ENCODE peak calls at places on chromosomes 11 and 22, in nine cellular contexts. S is HS-27A, D is cerebellar nuclear complex, J is OCI-LY7, Z is MCF 10A, H is head of caudate nucleus, L is NCI-H1694 treated with DMSO at 0.1 percent for 48 hours, V is NCI-H345, M is upper lobe of right lung. K is an unnamed sample.

GRCh38 chr22:44182591-44183588 is 2.2 kb downstream of the PARVG start:
- DNase-seq in H (peak), J (peak), D (no peak), Z (no peak), S (no peak), L (no peak), M (peak), V (no peak), K (no peak)

GRCh38 chr11:71518506-71519471 is 8.3 kb upstream of the KRTAP5-7 start:
- DNase-seq in D (no peak), M (peak), V (no peak), L (no peak), J (no peak), S (no peak), Z (no peak), H (no peak), K (no peak)

GRCh38 chr11:587978-588380 is 11.7 kb downstream of the PHRF1 start:
- DNase-seq in S (no peak), Z (peak), H (peak), V (no peak), J (no peak), L (no peak), M (peak), D (no peak), K (no peak)

GRCh38 chr11:3840870-3841425 is at the start of gene RHOG:
- DNase-seq in Z (peak), M (peak), H (peak), L (no peak), V (peak), S (peak), D (no peak), J (peak), K (peak)

GRCh38 chr11:45755281-45755859 is 49.6 kb upstream of the SLC35C1 start:
- DNase-seq in D (no peak), Z (no peak), J (no peak), M (no peak), V (no peak), H (no peak), L (no peak), S (no peak), K (no peak)

GRCh38 chr11:78606667-78607066 is 32.0 kb upstream of the NARS2 start:
- DNase-seq in H (no peak), S (no peak), L (no peak), M (no peak), D (no peak), J (no peak), V (no peak), Z (no peak), K (peak)

GRCh38 chr11:76368497-76368896 is 12.4 kb downstream of the THAP12 start:
- DNase-seq in S (no peak), H (no peak), V (no peak), L (no peak), D (no peak), J (no peak), Z (no peak), M (no peak), K (no peak)

GRCh38 chr11:1146311-1146864 is 11.4 kb upstream of the MUC5AC start:
- DNase-seq in H (no peak), Z (no peak), S (no peak), L (no peak), D (no peak), V (no peak), J (no peak), M (peak), K (no peak)

GRCh38 chr11:127890026-127890611 is 697.2 kb downstream of the ETS1 start:
- DNase-seq in L (no peak), V (no peak), J (no peak), S (peak), M (no peak), Z (peak), D (no peak), H (peak), K (peak)

GRCh38 chr11:129313588-129314288 is 61.9 kb upstream of the BARX2 start:
- DNase-seq in V (no peak), Z (no peak), M (no peak), J (no peak), D (no peak), L (no peak), S (no peak), H (no peak), K (no peak)

GRCh38 chr11:118938491-118939411 is 13.0 kb upstream of the BCL9L start:
- DNase-seq in Z (peak), J (no peak), D (no peak), S (no peak), H (no peak), M (peak), L (no peak), V (no peak), K (peak)

GRCh38 chr11:45527898-45528297 is 137.5 kb downstream of the CHST1 start:
- DNase-seq in Z (peak), S (no peak), H (peak), V (no peak), D (no peak), J (no peak), M (no peak), L (no peak), K (peak)

GRCh38 chr11:59053387-59053786 is 32.7 kb upstream of the GLYATL1B start:
- DNase-seq in H (peak), S (peak), J (peak), Z (peak), L (no peak), M (peak), V (peak), D (no peak), K (peak)

GRCh38 chr11:118645066-118645715 is 34.3 kb downstream of the TREH start:
- DNase-seq in Z (no peak), S (no peak), L (no peak), J (no peak), M (no peak), H (no peak), D (peak), V (no peak), K (no peak)

GRCh38 chr11:129636926-129637325 is 178.7 kb upstream of the TMEM45B start:
- DNase-seq in L (no peak), J (no peak), D (no peak), Z (peak), S (no peak), M (no peak), H (no peak), V (no peak), K (peak)

GRCh38 chr11:12282676-12283075 is 94.7 kb upstream of the PARVA start:
- DNase-seq in H (no peak), S (no peak), Z (no peak), M (no peak), V (no peak), L (no peak), D (no peak), J (no peak), K (peak)

GRCh38 chr11:75577198-75577597 is 15.1 kb downstream of the SERPINH1 start:
- DNase-seq in L (no peak), V (peak), D (no peak), J (peak), M (peak), H (peak), S (no peak), Z (peak), K (no peak)

GRCh38 chr11:134276396-134277175 is 407 bp downstream of the GLB1L3 start:
- DNase-seq in S (no peak), J (no peak), M (no peak), L (no peak), H (peak), Z (no peak), V (no peak), D (no peak), K (no peak)

GRCh38 chr22:30887418-30887817 is 81.2 kb downstream of the MORC2 start:
- DNase-seq in H (peak), D (no peak), L (no peak), Z (no peak), M (peak), J (no peak), V (no peak), S (no peak), K (no peak)

GRCh38 chr22:32622004-32622761 is 147.6 kb downstream of the FBXO7 start:
- DNase-seq in H (no peak), V (no peak), Z (no peak), L (no peak), S (peak), D (no peak), M (no peak), J (no peak), K (no peak)

GRCh38 chr11:15815246-15816209 is 540.8 kb downstream of the SOX6 start:
- DNase-seq in L (no peak), S (no peak), D (no peak), V (no peak), H (no peak), M (no peak), Z (peak), J (no peak), K (peak)

GRCh38 chr11:84691830-84692229 is 935.3 kb downstream of the DLG2 start:
- DNase-seq in D (no peak), H (peak), J (no peak), M (no peak), V (no peak), Z (no peak), L (no peak), S (no peak), K (no peak)

GRCh38 chr11:118634435-118635236 is 27.2 kb downstream of the PHLDB1 start:
- DNase-seq in L (no peak), S (no peak), D (peak), V (no peak), H (peak), J (no peak), M (peak), Z (peak), K (peak)

GRCh38 chr22:19663821-19664325 is 50.4 kb upstream of the SEPTIN5 start:
- DNase-seq in V (peak), S (no peak), L (peak), H (no peak), D (no peak), J (no peak), Z (no peak), M (no peak), K (no peak)

GRCh38 chr11:12086271-12087074 is 23.9 kb upstream of the MICAL2 start:
- DNase-seq in S (peak), J (no peak), V (no peak), M (peak), Z (peak), L (no peak), H (no peak), D (peak), K (peak)

GRCh38 chr22:34057726-34058125 is 137.4 kb upstream of the LARGE1 start:
- DNase-seq in H (no peak), Z (no peak), M (no peak), S (no peak), V (no peak), L (no peak), J (no peak), D (no peak), K (no peak)

GRCh38 chr11:74462009-74462408 is 5.3 kb downstream of the KCNE3 start:
- DNase-seq in D (no peak), S (no peak), L (no peak), J (no peak), M (peak), V (no peak), Z (peak), H (peak), K (no peak)

K was measured in mammary epithelial cell.